ENCODE peak calls at places on chromosome 22, in five cellular contexts. F, K, Y, R and E are unnamed samples.

GRCh38 chr22:45227645-45228400 is 12.9 kb downstream of the KIAA0930 start:
- DNase-seq in K (no peak), Y (no peak), F (no peak), R (no peak), E (no peak)

GRCh38 chr22:20497426-20497825 is 1.8 kb upstream of the KLHL22 start:
- DNase-seq in Y (no peak), R (no peak), K (no peak), F (no peak), E (no peak)

GRCh38 chr22:26479043-26479791 is 4.4 kb downstream of the HPS4 start:
- DNase-seq in Y (no peak), F (no peak), K (no peak), R (no peak), E (no peak)

GRCh38 chr22:19289475-19290161 is 1.9 kb downstream of the CLTCL1 start:
- DNase-seq in F (no peak), Y (no peak), R (no peak), K (no peak), E (no peak)

GRCh38 chr22:46053563-46054090 is 76.7 kb upstream of the WNT7B start:
- DNase-seq in Y (peak; percentile 42), R (no peak), K (peak; percentile 66), F (no peak), E (peak; percentile 63)

GRCh38 chr22:29093980-29094379 is 21.1 kb downstream of the KREMEN1 start:
- DNase-seq in F (no peak), Y (no peak), R (no peak), K (no peak), E (no peak)

GRCh38 chr22:30969532-30970355 is 679 bp downstream of the TUG1 start:
- DNase-seq in R (peak; percentile 21), K (no peak), F (no peak), Y (no peak), E (no peak)

GRCh38 chr22:41919357-41920224 is 4.7 kb upstream of the SHISA8 start:
- DNase-seq in K (no peak), F (no peak), Y (no peak), R (no peak), E (no peak)

GRCh38 chr22:38570841-38571364 is 920 bp upstream of the DMC1 start:
- DNase-seq in F (no peak), R (peak; percentile 13), Y (no peak), K (no peak), E (peak; percentile 17)

GRCh38 chr22:17783317-17783716 is 9.0 kb upstream of the BID start:
- DNase-seq in K (no peak), R (no peak), F (no peak), Y (no peak), E (no peak)

GRCh38 chr22:37204045-37204655 is 8.1 kb downstream of the SSTR3 start:
- DNase-seq in K (peak; percentile 54), Y (no peak), F (no peak), R (no peak), E (no peak)

GRCh38 chr22:49372530-49373288 is 455.0 kb downstream of the BRD1 start:
- DNase-seq in R (no peak), F (no peak), Y (no peak), K (peak; percentile 79), E (no peak)

GRCh38 chr22:46612904-46613605 is 7.1 kb upstream of the GRAMD4 start:
- DNase-seq in K (peak; percentile 89), F (peak; percentile 23), R (peak; percentile 19), Y (no peak), E (no peak)

GRCh38 chr22:39478461-39478860 is 21.6 kb downstream of the MGAT3 start:
- DNase-seq in K (no peak), Y (no peak), R (no peak), F (no peak), E (no peak)

GRCh38 chr22:47233316-47234243 is 471.1 kb downstream of the TBC1D22A start:
- DNase-seq in R (no peak), F (no peak), Y (no peak), K (no peak), E (no peak)

GRCh38 chr22:48844096-48844675 is 983.5 kb downstream of the BRD1 start:
- DNase-seq in R (no peak), Y (no peak), F (no peak), K (peak; percentile 77), E (no peak)

GRCh38 chr22:37930270-37930951 is 23.0 kb downstream of the C22orf23 start:
- DNase-seq in K (peak; percentile 86), F (no peak), Y (no peak), R (no peak), E (no peak)

GRCh38 chr22:25702571-25703167 is 39.3 kb upstream of the MYO18B start:
- DNase-seq in Y (no peak), F (no peak), R (peak; percentile 10), K (no peak), E (no peak)

GRCh38 chr22:47001288-47001687 is 238.8 kb downstream of the TBC1D22A start:
- DNase-seq in F (no peak), K (no peak), Y (no peak), R (no peak), E (no peak)

GRCh38 chr22:45731041-45731797 is 59.6 kb downstream of the ATXN10 start:
- DNase-seq in R (no peak), F (no peak), Y (no peak), K (no peak), E (no peak)

GRCh38 chr22:25447689-25448434 is 116.6 kb upstream of the GRK3 start:
- DNase-seq in R (peak; percentile 83), Y (peak; percentile 86), K (no peak), F (peak; percentile 75), E (peak; percentile 77)

GRCh38 chr22:37951305-37951704 is 2.1 kb downstream of the C22orf23 start:
- DNase-seq in Y (no peak), F (no peak), R (no peak), K (no peak), E (no peak)

GRCh38 chr22:49334589-49334873 is 493.1 kb downstream of the BRD1 start:
- DNase-seq in F (no peak), K (peak; percentile 40), R (no peak), Y (no peak), E (no peak)